ENCODE peak calls at places on chromosomes 3 and 15, in nine cellular contexts. Q, B, S, J, I, O, V, F and H are unnamed samples.

GRCh38 chr3:112709929-112710328 is 69.0 kb upstream of the CCDC80 start:
- DNase-seq in Q (no peak), B (no peak), S (no peak), J (no peak), I (no peak), O (no peak), V (no peak), F (no peak), H (no peak)

GRCh38 chr15:92907880-92908279 is 7.8 kb downstream of the CHD2 start:
- DNase-seq in Q (no peak), B (no peak), S (no peak), J (no peak), I (peak), O (no peak), V (peak), F (no peak), H (peak)

GRCh38 chr3:147195896-147196295 is 210.4 kb downstream of the ZIC4 start:
- DNase-seq in Q (no peak), B (no peak), S (no peak), J (no peak), I (no peak), O (no peak), V (no peak), F (no peak), H (no peak)

GRCh38 chr3:133535971-133536634 is 37.4 kb upstream of the CDV3 start:
- DNase-seq in Q (no peak), B (no peak), S (no peak), J (no peak), I (peak), O (no peak), V (no peak), F (no peak), H (peak)

GRCh38 chr3:56758539-56758981 is 43.2 kb downstream of the ARHGEF3 start:
- DNase-seq in Q (peak), B (peak), S (no peak), J (peak), I (peak), O (no peak), V (peak), F (no peak), H (peak)

GRCh38 chr3:49976942-49977341 is 37.0 kb downstream of the RBM6 start:
- DNase-seq in Q (no peak), B (no peak), S (no peak), J (no peak), I (no peak), O (no peak), V (no peak), F (no peak), H (no peak)

GRCh38 chr3:48695113-48695753 is 9.5 kb upstream of the NCKIPSD start:
- DNase-seq in Q (peak), B (no peak), S (no peak), J (peak), I (peak), O (no peak), V (no peak), F (no peak), H (no peak)

GRCh38 chr3:44042772-44043171 is 198.9 kb upstream of the TOPAZ1 start:
- DNase-seq in Q (no peak), B (no peak), S (no peak), J (no peak), I (no peak), O (no peak), V (no peak), F (no peak), H (no peak)

GRCh38 chr3:183941216-183941615 is 56.5 kb upstream of the PARL start:
- DNase-seq in Q (no peak), B (no peak), S (no peak), J (no peak), I (no peak), O (no peak), V (no peak), F (no peak), H (no peak)

GRCh38 chr3:130395331-130395730 is 49.9 kb downstream of the COL6A5 start:
- DNase-seq in Q (no peak), B (no peak), S (no peak), J (no peak), I (no peak), O (no peak), V (no peak), F (no peak), H (no peak)

GRCh38 chr3:28915711-28916481 is 365.0 kb upstream of the RBMS3 start:
- DNase-seq in Q (no peak), B (no peak), S (no peak), J (no peak), I (peak), O (no peak), V (no peak), F (no peak), H (peak)